ENCODE peak calls at places on chromosomes 4 and X, in four cellular contexts. X is adrenal gland, P is tibial nerve, E is colonic mucosa. H is an unnamed sample.

GRCh38 chr4:39054497-39054896 is 7.5 kb upstream of the KLHL5 start:
- DNase-seq in E (no peak), X (no peak), P (no peak), H (no peak)

GRCh38 chrX:134753185-134754008 is 95.1 kb upstream of the PLAC1 start:
- DNase-seq in X (no peak), E (no peak), P (no peak), H (no peak)

GRCh38 chr4:5137927-5138326 is 86.6 kb downstream of the STK32B start:
- DNase-seq in E (no peak), X (no peak), P (no peak), H (no peak)

GRCh38 chrX:34586507-34586906 is 70.6 kb downstream of the TMEM47 start:
- DNase-seq in E (no peak), P (no peak), X (no peak), H (no peak)

GRCh38 chr4:111283066-111283677 is 660.3 kb upstream of the PITX2 start:
- DNase-seq in X (peak; percentile 31), P (peak; percentile 29), E (peak; percentile 74), H (peak; percentile 34)

GRCh38 chr4:86108152-86108551 is 251.7 kb downstream of the MAPK10 start:
- DNase-seq in X (no peak), P (no peak), E (no peak), H (no peak)

GRCh38 chrX:110021180-110022022 is 18.5 kb downstream of the TMEM164 start:
- DNase-seq in E (no peak), P (no peak), X (no peak), H (peak; percentile 19)

GRCh38 chr4:136858911-136859310 is 673.4 kb downstream of the PCDH18 start:
- DNase-seq in P (no peak), X (no peak), E (no peak), H (no peak)

GRCh38 chr4:15295421-15296162 is 132.2 kb upstream of the C1QTNF7 start:
- DNase-seq in P (no peak), X (no peak), E (no peak), H (no peak)

GRCh38 chr4:628821-629635 is 3.7 kb downstream of the PDE6B start:
- DNase-seq in X (no peak), P (no peak), E (no peak), H (no peak)

GRCh38 chr4:56048621-56049427 is 100.1 kb downstream of the CEP135 start:
- DNase-seq in X (peak; percentile 61), E (peak; percentile 73), P (no peak), H (peak; percentile 27)

GRCh38 chr4:185640809-185641675 is 105.7 kb upstream of the PDLIM3 start:
- DNase-seq in E (no peak), X (no peak), P (peak; percentile 70), H (no peak)

GRCh38 chrX:21975827-21976226 is 35.3 kb downstream of the SMS start:
- DNase-seq in E (no peak), X (no peak), P (no peak), H (no peak)

GRCh38 chrX:134431894-134432293 is 28.1 kb upstream of the HPRT1 start:
- DNase-seq in X (no peak), E (no peak), P (no peak), H (no peak)

GRCh38 chrX:87425618-87426017 is 92.0 kb upstream of the KLHL4 start:
- DNase-seq in E (no peak), P (no peak), X (no peak), H (no peak)

GRCh38 chr4:138267835-138268234 is 25.7 kb upstream of the SLC7A11 start:
- DNase-seq in X (no peak), P (no peak), E (no peak), H (no peak)

GRCh38 chrX:133685806-133686205 is 270.5 kb upstream of the GPC4 start:
- DNase-seq in X (no peak), P (no peak), E (peak; percentile 21), H (no peak)

DNA sequence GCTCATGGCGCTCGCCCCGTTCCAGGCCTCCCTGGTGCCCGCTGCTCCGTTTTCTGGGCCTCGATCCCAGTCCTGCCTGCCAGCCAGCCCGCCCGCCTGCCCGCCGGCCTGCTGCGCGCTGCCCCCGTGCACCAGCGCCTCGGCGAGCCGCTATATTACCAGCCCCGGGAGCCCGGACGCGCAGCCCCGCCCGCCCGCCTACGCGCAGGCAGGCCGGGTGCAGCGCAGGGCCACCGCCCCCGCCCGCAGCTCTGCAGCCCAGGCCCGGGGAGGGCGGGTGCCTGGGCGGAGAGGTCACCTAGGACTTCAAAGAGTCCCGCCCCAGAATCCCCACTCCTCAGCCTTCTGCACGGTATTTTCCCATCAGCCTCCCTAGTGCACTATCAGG is at the start of gene MAOB:
- DNase-seq in P (no peak), X (peak; percentile 61), E (peak; percentile 41), H (peak; percentile 61)
- H3K4me3 ChIP-seq in P (peak within 1 kb of the TSS; percentile 38), X (peak within 1 kb of the TSS; percentile 55), E (peak within 1 kb of the TSS; percentile 8), H (peak within 1 kb of the TSS; percentile 69)

DNA sequence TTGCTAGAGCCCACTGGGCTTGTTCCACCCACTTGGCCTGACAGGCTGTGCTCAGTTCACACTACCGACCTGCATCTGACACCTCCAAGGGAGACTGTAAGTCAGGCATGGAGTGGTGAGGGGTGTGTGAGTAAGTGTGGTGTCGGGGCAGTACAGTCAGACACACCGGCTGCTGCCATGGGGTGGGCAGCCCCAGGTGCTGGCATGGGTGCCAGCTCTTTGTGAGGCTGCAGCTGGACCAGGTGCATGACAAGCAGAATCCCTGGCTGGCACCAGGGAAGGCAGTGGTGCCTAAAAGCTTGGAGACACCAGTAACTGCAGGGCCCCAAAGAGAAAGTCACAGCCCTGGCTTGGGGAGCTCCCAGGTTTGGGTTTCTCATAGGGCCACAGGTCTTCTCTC is 665.0 kb downstream of the SH3BGRL start:
- DNase-seq in P (no peak), E (no peak), X (no peak), H (no peak)
- H3K9me3 ChIP-seq in P (no peaks in the 10 kb centered on the region), E (no peaks in the 10 kb centered on the region), X (no peaks in the 10 kb centered on the region), H (peaks cover 4% of the 10 kb centered on the region)

GRCh38 chr4:100576570-100576969 is 58.7 kb upstream of the EMCN start:
- DNase-seq in P (no peak), X (no peak), E (no peak), H (no peak)
- H3K4me3 ChIP-seq in P (no peak overlapping the region), X (no peak overlapping the region), E (no peak overlapping the region), H (no peak overlapping the region)

DNA sequence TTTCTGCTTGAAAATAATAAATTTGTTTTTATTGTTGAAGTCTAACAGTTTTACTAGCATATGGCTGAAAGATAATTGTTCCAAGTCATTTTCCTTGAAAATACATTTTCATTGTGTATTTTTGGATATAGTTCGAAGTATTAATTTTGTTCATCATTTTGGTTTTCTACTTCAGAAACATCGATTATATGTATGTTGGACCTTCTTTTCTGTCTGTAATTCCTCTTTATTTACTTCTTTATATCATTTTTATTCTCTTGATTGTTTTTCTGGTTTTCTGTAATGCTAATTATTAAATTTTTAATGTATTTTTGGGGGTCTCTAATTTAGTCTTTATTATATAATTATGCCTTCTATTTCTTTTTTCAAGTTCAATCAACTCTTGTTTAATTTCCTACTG is 407.1 kb upstream of the FRG1 start:
- DNase-seq in E (no peak), X (no peak), P (no peak), H (no peak)
- H3K9me3 ChIP-seq in E (no peaks in the 10 kb centered on the region), X (peaks cover 11% of the 10 kb centered on the region), P (peaks cover 49% of the 10 kb centered on the region), H (peaks cover 66% of the 10 kb centered on the region)

DNA sequence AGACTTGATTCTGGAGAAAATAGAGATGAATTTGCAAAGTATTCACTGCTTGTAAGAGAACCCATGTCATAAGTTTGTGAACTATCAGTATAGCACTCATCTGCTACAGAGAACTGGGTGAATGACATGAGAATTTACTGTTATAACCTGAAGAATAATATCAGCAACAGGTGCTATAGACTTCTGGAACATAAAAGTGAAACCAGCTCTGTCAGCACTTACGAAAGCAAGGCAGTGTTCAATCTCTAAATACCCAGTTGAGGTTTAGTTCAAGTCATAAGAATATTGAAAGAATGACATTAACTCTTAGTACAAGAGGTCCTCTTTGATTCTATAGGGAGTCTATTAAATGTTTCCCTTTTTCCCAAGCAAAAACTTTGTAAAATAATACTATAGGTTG is 232.9 kb upstream of the ANKRD50 start:
- DNase-seq in P (no peak), X (no peak), E (no peak), H (no peak)
- H3K4me3 ChIP-seq in P (no peak overlapping the region), X (no peak overlapping the region), E (no peak overlapping the region), H (peak overlapping the region; percentile 27)

DNA sequence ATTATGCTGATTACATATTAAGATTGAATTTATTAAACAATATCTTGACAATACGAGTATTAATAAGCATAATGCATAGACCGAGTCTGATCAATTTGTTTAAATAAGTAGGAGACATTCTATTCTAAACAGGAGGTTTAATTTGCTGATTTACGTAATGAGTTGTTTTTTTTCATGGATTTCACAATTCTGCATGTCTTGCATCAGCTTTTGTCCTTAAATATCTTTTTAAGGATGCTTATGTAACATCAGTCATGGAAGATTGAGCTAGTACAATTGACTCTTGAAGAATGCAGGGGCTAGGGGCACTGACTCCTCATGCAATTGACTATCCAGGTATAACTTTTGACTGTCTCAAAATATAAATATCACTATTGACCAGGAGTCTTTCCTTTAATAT is 1180.9 kb upstream of the PCDH7 start:
- DNase-seq in X (no peak), P (no peak), E (no peak), H (no peak)
- H3K9me3 ChIP-seq in X (no peaks in the 10 kb centered on the region), P (no peaks in the 10 kb centered on the region), E (no peaks in the 10 kb centered on the region), H (peaks cover 22% of the 10 kb centered on the region)

GRCh38 chr4:100082852-100083251 is 107.4 kb downstream of the DDIT4L start:
- DNase-seq in E (no peak), X (no peak), P (no peak), H (no peak)

GRCh38 chr4:100075486-100076270 is 114.6 kb downstream of the DDIT4L start:
- DNase-seq in E (no peak), P (no peak), X (no peak), H (no peak)

GRCh38 chr4:100081511-100081910 is 108.8 kb downstream of the DDIT4L start:
- DNase-seq in E (no peak), P (no peak), X (no peak), H (no peak)

GRCh38 chr4:100076753-100077152 is 113.5 kb downstream of the DDIT4L start:
- DNase-seq in P (no peak), X (no peak), E (no peak), H (no peak)

GRCh38 chr4:100079264-100079663 is 111.0 kb downstream of the DDIT4L start:
- DNase-seq in X (no peak), P (no peak), E (no peak), H (no peak)
- H3K4me3 ChIP-seq in X (no peak overlapping the region), P (no peak overlapping the region), E (no peak overlapping the region), H (no peak overlapping the region)

GRCh38 chr4:114563536-114564315 is 34.9 kb upstream of the UGT8 start:
- DNase-seq in E (no peak), P (no peak), X (no peak), H (no peak)

GRCh38 chr4:114561590-114561989 is 37.0 kb upstream of the UGT8 start:
- DNase-seq in X (no peak), P (no peak), E (peak; percentile 69), H (no peak)

GRCh38 chr4:114562176-114562904 is 36.3 kb upstream of the UGT8 start:
- DNase-seq in X (no peak), P (no peak), E (no peak), H (no peak)

GRCh38 chr4:114558446-114559020 is 40.1 kb upstream of the UGT8 start:
- DNase-seq in X (no peak), P (no peak), E (no peak), H (no peak)
- H3K9me3 ChIP-seq in X (no peaks in the 10 kb centered on the region), P (peaks cover 15% of the 10 kb centered on the region), E (no peaks in the 10 kb centered on the region), H (peaks cover 30% of the 10 kb centered on the region)

DNA sequence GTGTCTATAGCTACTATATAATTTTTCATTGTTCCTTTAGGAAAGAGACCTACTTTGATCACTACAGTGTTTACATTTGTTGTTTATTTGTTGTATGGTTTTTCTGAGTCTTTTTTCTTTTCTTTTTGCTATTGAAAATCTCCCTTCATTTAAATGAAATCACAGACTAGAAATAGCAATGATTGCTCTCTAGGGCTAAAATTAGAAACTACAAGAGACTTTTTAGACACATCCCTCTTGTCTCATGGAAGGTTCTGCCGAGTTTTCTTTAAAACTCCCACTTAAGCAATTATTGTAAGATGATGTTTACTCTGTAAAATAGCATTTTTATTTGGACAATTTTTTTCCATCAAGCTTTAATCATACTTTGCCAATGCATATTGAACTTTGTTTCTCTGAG is 136.6 kb downstream of the PALLD start:
- DNase-seq in P (no peak), X (no peak), E (no peak), H (no peak)
- H3K4me3 ChIP-seq in P (no peak overlapping the region), X (no peak overlapping the region), E (no peak overlapping the region), H (peak overlapping the region; percentile 74)

H was measured in left ventricle myocardium inferior.